ENCODE peak calls at places on chromosomes 3 and 15, in eight cellular contexts. A is GM20000, G is ureter, R is Panc1, U is spleen, T is left colon, H is T-helper 9 cell, Q is cardiac fibroblast. Y is an unnamed sample.

GRCh38 chr3:188901126-188901525 is 270.6 kb upstream of the TPRG1 start:
- DNase-seq in A (no peak), G (no peak), R (no peak), U (no peak), T (no peak), H (no peak), Q (peak), Y (no peak)

GRCh38 chr3:9704343-9705322 is 1.0 kb downstream of the CPNE9 start:
- DNase-seq in A (peak), G (no peak), R (no peak), U (peak), T (no peak), H (no peak), Q (peak), Y (no peak)

GRCh38 chr3:69368129-69368741 is 17.7 kb downstream of the FRMD4B start:
- DNase-seq in A (peak), G (no peak), R (no peak), U (no peak), T (no peak), H (no peak), Q (no peak), Y (peak)

GRCh38 chr3:15743587-15744009 is 54.2 kb downstream of the ANKRD28 start:
- DNase-seq in A (no peak), G (no peak), R (no peak), U (no peak), T (no peak), H (no peak), Q (no peak), Y (no peak)

GRCh38 chr15:40982855-40983254 is 29.6 kb downstream of the CHAC1 start:
- DNase-seq in A (no peak), G (no peak), R (no peak), U (peak), T (no peak), H (no peak), Q (peak), Y (no peak)

GRCh38 chr3:169147246-169148008 is 516.1 kb downstream of the MECOM start:
- DNase-seq in A (peak), G (peak), R (no peak), U (peak), T (peak), H (no peak), Q (peak), Y (no peak)

GRCh38 chr3:53350652-53351051 is 3.3 kb upstream of the DCP1A start:
- DNase-seq in A (peak), G (no peak), R (no peak), U (no peak), T (peak), H (no peak), Q (peak), Y (peak)

GRCh38 chr3:30681276-30682211 is 75.1 kb downstream of the TGFBR2 start:
- DNase-seq in A (no peak), G (no peak), R (no peak), U (peak), T (no peak), H (no peak), Q (peak), Y (no peak)

GRCh38 chr3:55013145-55013544 is 85.3 kb upstream of the LRTM1 start:
- DNase-seq in A (no peak), G (no peak), R (no peak), U (no peak), T (no peak), H (no peak), Q (peak), Y (no peak)

GRCh38 chr3:88589131-88589530 is 439.4 kb downstream of the C3orf38 start:
- DNase-seq in A (no peak), G (no peak), R (no peak), U (no peak), T (no peak), H (no peak), Q (no peak), Y (no peak)

GRCh38 chr3:189188466-189188865 is 16.7 kb downstream of the TPRG1 start:
- DNase-seq in A (no peak), G (no peak), R (no peak), U (no peak), T (no peak), H (no peak), Q (peak), Y (no peak)

GRCh38 chr15:74364936-74365618 is 2.4 kb downstream of the CYP11A1 start:
- DNase-seq in A (no peak), G (no peak), R (no peak), U (no peak), T (no peak), H (no peak), Q (no peak), Y (no peak)

GRCh38 chr3:36201546-36201945 is 178.8 kb upstream of the STAC start:
- DNase-seq in A (no peak), G (no peak), R (no peak), U (no peak), T (no peak), H (no peak), Q (no peak), Y (no peak)

GRCh38 chr3:101865751-101866509 is 16.6 kb downstream of the NFKBIZ start:
- DNase-seq in A (no peak), G (no peak), R (no peak), U (no peak), T (no peak), H (no peak), Q (no peak), Y (no peak)

GRCh38 chr3:189995129-189995528 is 125.6 kb downstream of the P3H2 start:
- DNase-seq in A (no peak), G (no peak), R (no peak), U (no peak), T (no peak), H (no peak), Q (no peak), Y (no peak)

GRCh38 chr15:68650901-68651709 is 72.3 kb downstream of the CORO2B start:
- DNase-seq in A (peak), G (no peak), R (no peak), U (peak), T (no peak), H (peak), Q (no peak), Y (no peak)

GRCh38 chr3:127951276-127951675 is 36.2 kb downstream of the KBTBD12 start:
- DNase-seq in A (no peak), G (no peak), R (no peak), U (no peak), T (no peak), H (no peak), Q (peak), Y (no peak)